ENCODE peak calls at places on chromosomes 16 and 17, in seven cellular contexts. R is Ammon's horn; F is heart right ventricle; J is cardiac fibroblast; D is left cardiac atrium; O is DMS 273 treated with DMSO at 0.1 percent for 48 hours; X is activated naive CD4-positive, alpha-beta T cell. Z is an unnamed sample.

GRCh38 chr17:9202572-9202971 is 181.3 kb downstream of the NTN1 start:
- DNase-seq in R (no peak), F (no peak), J (peak), D (no peak), O (no peak), X (no peak), Z (no peak)

GRCh38 chr16:57533618-57534336 is 2.6 kb downstream of the CCDC102A start:
- DNase-seq in R (no peak), F (no peak), J (no peak), D (peak), O (no peak), X (no peak), Z (no peak)

GRCh38 chr17:63997341-63998048 is 656 bp upstream of the PRR29 start:
- DNase-seq in R (no peak), F (no peak), J (no peak), D (no peak), O (no peak), X (no peak), Z (no peak)

GRCh38 chr16:58620396-58620795 is 9.2 kb downstream of the CNOT1 start:
- DNase-seq in R (no peak), F (no peak), J (no peak), D (no peak), O (no peak), X (no peak), Z (no peak)

GRCh38 chr17:69779378-69780214 is 295.4 kb upstream of the KCNJ16 start:
- DNase-seq in R (no peak), F (no peak), J (peak), D (no peak), O (no peak), X (no peak), Z (peak)

GRCh38 chr17:52157603-52158449 is 688 bp downstream of the CA10 start:
- DNase-seq in R (no peak), F (no peak), J (no peak), D (no peak), O (no peak), X (no peak), Z (no peak)

GRCh38 chr16:79871906-79872305 is 271.4 kb upstream of the MAF start:
- DNase-seq in R (no peak), F (no peak), J (no peak), D (no peak), O (no peak), X (no peak), Z (no peak)

GRCh38 chr17:13176436-13176835 is 158.6 kb upstream of the ELAC2 start:
- DNase-seq in R (no peak), F (no peak), J (no peak), D (no peak), O (no peak), X (no peak), Z (no peak)

GRCh38 chr17:50948711-50949110 is 82.6 kb upstream of the TOB1 start:
- DNase-seq in R (no peak), F (no peak), J (no peak), D (no peak), O (no peak), X (no peak), Z (no peak)

GRCh38 chr17:62761884-62762283 is 46.2 kb downstream of the MARCHF10 start:
- DNase-seq in R (no peak), F (no peak), J (no peak), D (no peak), O (no peak), X (no peak), Z (no peak)

GRCh38 chr16:11101695-11102522 is 154.1 kb downstream of the SOCS1 start:
- DNase-seq in R (no peak), F (no peak), J (peak), D (no peak), O (peak), X (no peak), Z (peak)

GRCh38 chr17:68053237-68054030 is 17.9 kb downstream of the KPNA2 start:
- DNase-seq in R (no peak), F (no peak), J (peak), D (peak), O (no peak), X (no peak), Z (peak)

GRCh38 chr17:66543526-66543925 is 241.1 kb downstream of the PRKCA start:
- DNase-seq in R (no peak), F (no peak), J (peak), D (no peak), O (no peak), X (no peak), Z (peak)

GRCh38 chr16:49640606-49641005 is 215.3 kb downstream of the ZNF423 start:
- DNase-seq in R (no peak), F (no peak), J (no peak), D (no peak), O (no peak), X (no peak), Z (peak)

GRCh38 chr17:28655160-28655559 is 6.5 kb downstream of the SDF2 start:
- DNase-seq in R (no peak), F (no peak), J (no peak), D (no peak), O (no peak), X (no peak), Z (no peak)

GRCh38 chr17:17126131-17127110 is 79.7 kb downstream of the PLD6 start:
- DNase-seq in R (peak), F (no peak), J (no peak), D (no peak), O (no peak), X (no peak), Z (no peak)

Z was measured in choroid plexus epithelial cell.